ENCODE peak calls at places on chromosomes 16 and 17, in five cellular contexts. C, O, J, K and W are unnamed samples.

GRCh38 chr16:81497690-81498089 is 53.1 kb downstream of the CMIP start:
- DNase-seq in O (no peak), J (no peak), C (no peak), K (no peak), W (no peak)

GRCh38 chr16:8258523-8258922 is 331.8 kb downstream of the TMEM114 start:
- DNase-seq in C (no peak), K (no peak), O (no peak), J (no peak), W (no peak)

GRCh38 chr16:88651276-88651988 is 579 bp upstream of the CYBA start:
- DNase-seq in K (no peak), C (no peak), O (peak), J (peak), W (no peak)

GRCh38 chr16:50839356-50839755 is 97.5 kb downstream of the CYLD start:
- DNase-seq in C (no peak), O (no peak), J (no peak), K (no peak), W (no peak)

GRCh38 chr17:8267480-8268147 is 18.5 kb downstream of the PFAS start:
- DNase-seq in J (no peak), C (no peak), O (no peak), K (no peak), W (no peak)

GRCh38 chr16:22623351-22623781 is 112.7 kb downstream of the NPIPB5 start:
- DNase-seq in K (peak), C (no peak), J (no peak), O (no peak), W (no peak)

GRCh38 chr17:44636562-44636961 is 19.7 kb upstream of the MEIOC start:
- DNase-seq in C (no peak), J (no peak), K (peak), O (no peak), W (peak)

GRCh38 chr16:79316004-79316458 is 284.5 kb downstream of the MAF start:
- DNase-seq in O (no peak), J (no peak), K (no peak), C (no peak), W (no peak)

GRCh38 chr17:4771519-4772234 is at the start of gene TM4SF5:
- DNase-seq in C (no peak), O (no peak), J (no peak), K (no peak), W (no peak)

GRCh38 chr16:56519459-56520250 is at the start of gene BBS2:
- DNase-seq in O (peak), J (peak), K (peak), C (peak), W (peak)

GRCh38 chr16:21722771-21723460 is 59.1 kb downstream of the OTOA start:
- DNase-seq in C (no peak), O (no peak), K (no peak), J (no peak), W (no peak)

GRCh38 chr16:57029161-57030160 is 40.1 kb downstream of the NLRC5 start:
- DNase-seq in O (peak), K (no peak), C (no peak), J (no peak), W (no peak)

GRCh38 chr17:82752371-82753200 is 721 bp downstream of the TBCD start:
- DNase-seq in O (no peak), C (no peak), J (peak), K (peak), W (no peak)

GRCh38 chr16:51508813-51509212 is 357.7 kb upstream of the SALL1 start:
- DNase-seq in K (peak), O (no peak), C (no peak), J (no peak), W (peak)

GRCh38 chr17:67390646-67391480 is 13.8 kb downstream of the PITPNC1 start:
- DNase-seq in J (no peak), O (peak), C (no peak), K (peak), W (peak)